ENCODE peak calls at places on chromosomes 6 and 20, in eight cellular contexts. M is HTR-8/SVneo; Q is activated CD8-positive, alpha-beta memory T cell treated with anti-CD3 and anti-CD28 coated beads for 24 hours; Z is natural killer cell; D is activated effector memory CD4-positive, alpha-beta T cell treated with anti-CD3 and anti-CD28 coated beads, Interleukin-2, amount 50 U/mL, for 16 hours; T is stimulated activated CD4-positive, alpha-beta T cell treated with anti-CD3 and anti-CD28 coated beads, Interleukin-1b, Interleukin-23, amount 100 ng/mL, for 4 hours; G is WTC11; Y is naive B cell. E is an unnamed sample.

GRCh38 chr20:25258828-25259227 is 10.9 kb downstream of the PYGB start:
- DNase-seq in M (no peak), Q (peak; percentile 46), Z (no peak), D (no peak), T (no peak), G (no peak), Y (no peak), E (no peak)

GRCh38 chr6:30641048-30641447 is 5.9 kb upstream of the C6orf136 start:
- DNase-seq in M (no peak), Q (no peak), Z (no peak), D (no peak), T (no peak), G (no peak), Y (no peak), E (no peak)

GRCh38 chr20:53495357-53495756 is 98.3 kb downstream of the ZNF217 start:
- DNase-seq in M (no peak), Q (no peak), Z (no peak), D (no peak), T (no peak), G (no peak), Y (no peak), E (no peak)

GRCh38 chr6:77463308-77463880 is at the start of gene HTR1B:
- DNase-seq in M (no peak), Q (no peak), Z (no peak), D (no peak), T (no peak), G (peak; percentile 42), Y (no peak), E (no peak)

GRCh38 chr6:13421425-13422057 is 65.9 kb downstream of the GFOD1 start:
- DNase-seq in M (no peak), Q (no peak), Z (no peak), D (no peak), T (no peak), G (no peak), Y (no peak), E (no peak)

GRCh38 chr20:47506335-47506734 is 4.6 kb downstream of the NCOA3 start:
- DNase-seq in M (no peak), Q (no peak), Z (no peak), D (no peak), T (no peak), G (no peak), Y (no peak), E (no peak)

GRCh38 chr20:1891263-1892121 is 3.7 kb upstream of the SIRPA start:
- DNase-seq in M (no peak), Q (no peak), Z (no peak), D (no peak), T (no peak), G (no peak), Y (no peak), E (no peak)

GRCh38 chr6:109782401-109783046 is 91.4 kb downstream of the FIG4 start:
- DNase-seq in M (no peak), Q (no peak), Z (no peak), D (no peak), T (no peak), G (no peak), Y (no peak), E (no peak)

GRCh38 chr20:5361176-5361575 is 44.4 kb upstream of the PROKR2 start:
- DNase-seq in M (no peak), Q (no peak), Z (no peak), D (no peak), T (no peak), G (no peak), Y (no peak), E (no peak)

GRCh38 chr6:135244805-135245204 is 63.7 kb downstream of the MYB start:
- DNase-seq in M (no peak), Q (no peak), Z (no peak), D (no peak), T (no peak), G (no peak), Y (no peak), E (no peak)

GRCh38 chr6:155174576-155175174 is 89.1 kb upstream of the CLDN20 start:
- DNase-seq in M (peak; percentile 75), Q (peak; percentile 74), Z (no peak), D (peak; percentile 82), T (peak; percentile 47), G (peak; percentile 63), Y (peak; percentile 36), E (no peak)

GRCh38 chr6:20328266-20328946 is 73.3 kb upstream of the E2F3 start:
- DNase-seq in M (no peak), Q (no peak), Z (no peak), D (no peak), T (no peak), G (no peak), Y (no peak), E (no peak)

GRCh38 chr6:25411316-25411961 is 132.3 kb downstream of the CARMIL1 start:
- DNase-seq in M (no peak), Q (no peak), Z (no peak), D (no peak), T (no peak), G (no peak), Y (no peak), E (no peak)

GRCh38 chr6:11806561-11807317 is 28.1 kb upstream of the ADTRP start:
- DNase-seq in M (no peak), Q (peak; percentile 69), Z (no peak), D (no peak), T (peak; percentile 16), G (no peak), Y (no peak), E (no peak)

GRCh38 chr6:111256646-111257045 is 169.3 kb downstream of the SLC16A10 start:
- DNase-seq in M (peak; percentile 25), Q (no peak), Z (no peak), D (no peak), T (no peak), G (no peak), Y (no peak), E (no peak)

GRCh38 chr20:48238326-48238725 is 453.0 kb upstream of the SULF2 start:
- DNase-seq in M (no peak), Q (no peak), Z (no peak), D (peak; percentile 42), T (no peak), G (no peak), Y (no peak), E (peak; percentile 61)

GRCh38 chr6:113755449-113756289 is 101.5 kb upstream of the MARCKS start:
- DNase-seq in M (no peak), Q (no peak), Z (no peak), D (no peak), T (no peak), G (no peak), Y (no peak), E (no peak)

GRCh38 chr6:40912158-40912946 is 126.7 kb downstream of the UNC5CL start:
- DNase-seq in M (peak; percentile 48), Q (no peak), Z (peak; percentile 18), D (no peak), T (no peak), G (peak; percentile 53), Y (peak; percentile 5), E (no peak)

GRCh38 chr6:112337209-112337638 is 9.9 kb upstream of the RFPL4B start:
- DNase-seq in M (peak; percentile 76), Q (no peak), Z (no peak), D (no peak), T (no peak), G (peak; percentile 61), Y (no peak), E (no peak)

GRCh38 chr6:33995046-33995872 is 150.6 kb downstream of the GRM4 start:
- DNase-seq in M (no peak), Q (no peak), Z (no peak), D (peak; percentile 55), T (no peak), G (no peak), Y (no peak), E (peak; percentile 54)

GRCh38 chr20:19654906-19655305 is 103.2 kb upstream of the RIN2 start:
- DNase-seq in M (no peak), Q (no peak), Z (no peak), D (no peak), T (no peak), G (no peak), Y (no peak), E (no peak)

GRCh38 chr20:15616626-15617025 is 956.6 kb downstream of the KIF16B start:
- DNase-seq in M (no peak), Q (no peak), Z (no peak), D (no peak), T (no peak), G (no peak), Y (no peak), E (no peak)

GRCh38 chr20:63121246-63121645 is 94.7 kb downstream of the YTHDF1 start:
- DNase-seq in M (no peak), Q (no peak), Z (no peak), D (peak; percentile 45), T (no peak), G (no peak), Y (no peak), E (peak; percentile 71)

GRCh38 chr6:80333342-80333741 is 226.9 kb downstream of the BCKDHB start:
- DNase-seq in M (no peak), Q (no peak), Z (no peak), D (no peak), T (no peak), G (no peak), Y (no peak), E (no peak)

GRCh38 chr6:37251211-37251610 is 6.4 kb upstream of the TBC1D22B start:
- DNase-seq in M (no peak), Q (no peak), Z (no peak), D (no peak), T (no peak), G (no peak), Y (no peak), E (no peak)

GRCh38 chr6:53302678-53303360 is 45.9 kb downstream of the ELOVL5 start:
- DNase-seq in M (peak; percentile 74), Q (no peak), Z (no peak), D (no peak), T (no peak), G (no peak), Y (no peak), E (no peak)

E was measured in RWPE2.